ENCODE peak calls at places on chromosomes 1 and 21, in five cellular contexts. T is fibroblast of lung, Z is upper lobe of right lung, L is foreskin fibroblast, X is adrenal gland. U is an unnamed sample.

GRCh38 chr1:96076589-96076988 is 645.0 kb upstream of the PTBP2 start:
- DNase-seq in T (no peak), Z (no peak), L (peak; percentile 1), X (no peak), U (no peak)

GRCh38 chr1:235972316-235973090 is 92.4 kb downstream of the NID1 start:
- DNase-seq in T (peak; percentile 85), Z (no peak), L (peak; percentile 76), X (no peak), U (peak; percentile 88)

GRCh38 chr1:51519857-51520699 is 1.0 kb upstream of the EPS15 start:
- DNase-seq in T (peak; percentile 96), Z (no peak), L (peak; percentile 34), X (peak; percentile 41), U (peak; percentile 78)

GRCh38 chr1:117633936-117634335 is 28.1 kb downstream of the TENT5C start:
- DNase-seq in T (no peak), Z (no peak), L (no peak), X (no peak), U (no peak)

GRCh38 chr1:78561856-78562255 is 58.4 kb upstream of the IFI44L start:
- DNase-seq in T (peak; percentile 11), Z (no peak), L (no peak), X (no peak), U (no peak)

GRCh38 chr1:53678046-53678445 is 60.9 kb downstream of the GLIS1 start:
- DNase-seq in T (no peak), Z (no peak), L (no peak), X (no peak), U (no peak)

GRCh38 chr1:78122389-78122788 is 76.6 kb downstream of the GIPC2 start:
- DNase-seq in T (no peak), Z (no peak), L (no peak), X (no peak), U (no peak)

GRCh38 chr1:214002472-214002871 is 14.7 kb downstream of the PROX1 start:
- DNase-seq in T (peak; percentile 73), Z (no peak), L (no peak), X (no peak), U (peak; percentile 51)

GRCh38 chr1:12518956-12519707 is 98.9 kb downstream of the DHRS3 start:
- DNase-seq in T (peak; percentile 53), Z (no peak), L (peak; percentile 50), X (peak; percentile 36), U (peak; percentile 79)

GRCh38 chr1:47760248-47760629 is 236.9 kb downstream of the TRABD2B start:
- DNase-seq in T (no peak), Z (no peak), L (no peak), X (no peak), U (no peak)

GRCh38 chr1:1040004-1040991 is 20.4 kb downstream of the AGRN start:
- DNase-seq in T (peak; percentile 88), Z (peak; percentile 88), L (peak; percentile 78), X (peak; percentile 70), U (peak; percentile 72)

GRCh38 chr1:235513495-235514366 is 9.5 kb upstream of the B3GALNT2 start:
- DNase-seq in T (peak; percentile 58), Z (no peak), L (peak; percentile 51), X (no peak), U (peak; percentile 85)

GRCh38 chr21:33975548-33976081 is 60.0 kb upstream of the ATP5PO start:
- DNase-seq in T (peak; percentile 67), Z (no peak), L (no peak), X (no peak), U (no peak)

GRCh38 chr1:116915182-116915611 is 5.5 kb downstream of the PTGFRN start:
- DNase-seq in T (peak; percentile 84), Z (no peak), L (no peak), X (peak; percentile 65), U (no peak)

GRCh38 chr1:226719596-226720386 is 19.3 kb downstream of the ITPKB start:
- DNase-seq in T (no peak), Z (no peak), L (no peak), X (no peak), U (no peak)

GRCh38 chr1:55310517-55310927 is 95.4 kb upstream of the USP24 start:
- DNase-seq in T (peak; percentile 100), Z (no peak), L (peak; percentile 98), X (no peak), U (peak; percentile 99)

GRCh38 chr21:39529026-39529425 is 77.3 kb downstream of the SH3BGR start:
- DNase-seq in T (no peak), Z (no peak), L (no peak), X (no peak), U (no peak)

GRCh38 chr1:104780470-104781078 is 1030.9 kb downstream of the AMY1C start:
- DNase-seq in T (no peak), Z (no peak), L (peak; percentile 4), X (no peak), U (peak; percentile 41)

GRCh38 chr1:8443558-8444194 is 125.8 kb downstream of the SLC45A1 start:
- DNase-seq in T (no peak), Z (no peak), L (no peak), X (no peak), U (peak; percentile 28)

GRCh38 chr1:92877792-92878191 is 46.0 kb downstream of the RPL5 start:
- DNase-seq in T (peak; percentile 15), Z (no peak), L (peak; percentile 7), X (no peak), U (peak; percentile 8)

GRCh38 chr1:203447147-203447546 is 28.5 kb upstream of the PRELP start:
- DNase-seq in T (no peak), Z (no peak), L (no peak), X (no peak), U (no peak)

GRCh38 chr1:171345536-171345935 is 31.6 kb downstream of the FMO4 start:
- DNase-seq in T (peak; percentile 53), Z (no peak), L (no peak), X (no peak), U (peak; percentile 70)

GRCh38 chr1:203536981-203537455 is 43.1 kb downstream of the OPTC start:
- DNase-seq in T (peak; percentile 81), Z (peak; percentile 63), L (peak; percentile 86), X (no peak), U (peak; percentile 66)

GRCh38 chr1:214427871-214428277 is 123.5 kb downstream of the PTPN14 start:
- DNase-seq in T (peak; percentile 99), Z (no peak), L (peak; percentile 95), X (no peak), U (peak; percentile 70)

GRCh38 chr21:41641821-41642368 is 125.0 kb downstream of the RIPK4 start:
- DNase-seq in T (peak; percentile 93), Z (peak; percentile 36), L (peak; percentile 90), X (no peak), U (peak; percentile 95)

GRCh38 chr1:5555853-5556252 is 436.4 kb downstream of the NPHP4 start:
- DNase-seq in T (no peak), Z (no peak), L (no peak), X (no peak), U (no peak)

GRCh38 chr1:115164484-115164883 is 75.2 kb upstream of the TSPAN2 start:
- DNase-seq in T (peak; percentile 48), Z (no peak), L (no peak), X (peak; percentile 85), U (peak; percentile 49)

GRCh38 chr1:47951026-47951425 is 46.2 kb downstream of the TRABD2B start:
- DNase-seq in T (no peak), Z (no peak), L (no peak), X (no peak), U (no peak)

GRCh38 chr1:180515857-180516388 is 13.5 kb upstream of the ACBD6 start:
- DNase-seq in T (peak; percentile 69), Z (no peak), L (peak; percentile 69), X (peak; percentile 72), U (peak; percentile 84)

DNA sequence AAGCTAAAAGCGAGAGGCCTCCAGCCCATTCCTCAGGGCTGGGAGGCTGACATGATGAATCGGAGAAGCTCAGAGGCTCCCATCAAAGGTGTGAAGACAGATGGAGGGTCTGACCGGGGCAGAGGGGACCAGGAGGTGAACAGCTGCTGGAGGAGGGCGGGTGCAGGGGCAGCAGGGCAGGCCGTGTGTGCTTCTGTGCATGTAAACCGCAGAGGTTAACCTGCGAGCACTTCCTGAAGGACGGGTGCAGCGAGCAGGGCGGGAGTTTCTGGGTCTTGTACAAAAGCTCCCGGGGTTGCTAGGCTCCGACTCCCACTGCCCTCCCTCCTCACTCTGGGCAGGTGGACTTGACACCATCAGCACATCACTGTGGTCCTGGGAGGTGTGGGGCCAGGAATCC is 75.2 kb downstream of the PAX7 start:
- DNase-seq in T (no peak), Z (no peak), L (no peak), X (no peak), U (no peak)
- TF ChIP-seq CTCF in T (no peak), Z (no peak), L (no peak), X (no peak), U (no peak)

GRCh38 chr21:46100426-46100825 is 2.5 kb downstream of the COL6A2 start:
- DNase-seq in T (peak; percentile 71), Z (no peak), L (peak; percentile 45), X (no peak), U (peak; percentile 55)
- H3K4me3 ChIP-seq in T (peak overlapping the region; percentile 90), Z (no peak overlapping the region), L (peak overlapping the region; percentile 96), X (no peak overlapping the region), U (peak overlapping the region; percentile 82)

DNA sequence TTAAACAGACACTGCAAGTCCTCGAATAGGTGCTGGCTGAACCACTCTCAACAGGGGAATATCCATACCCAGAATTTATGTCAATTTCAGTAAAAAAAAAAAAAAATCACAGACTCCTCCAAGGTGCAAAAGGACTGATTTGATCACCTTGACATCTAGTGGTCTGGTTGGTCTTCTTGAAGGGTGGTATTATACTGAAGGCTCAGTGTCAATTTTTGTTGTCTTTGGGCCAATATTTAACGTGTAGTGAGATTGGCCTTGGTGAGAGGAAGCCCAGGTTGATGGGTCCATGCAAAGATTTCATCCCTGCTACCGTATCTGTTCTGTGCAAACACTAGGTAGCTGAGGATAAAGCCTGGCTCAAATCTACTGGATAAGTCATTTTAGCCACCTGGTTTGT is 4.0 kb upstream of the GBP5 start:
- DNase-seq in T (peak; percentile 2), Z (no peak), L (no peak), X (no peak), U (peak; percentile 9)
- TF ChIP-seq CTCF in T (no peak), Z (peak; percentile 29), L (peak; percentile 11), X (no peak), U (no peak)

GRCh38 chr1:189152685-189153084 is 1325.0 kb downstream of the BRINP3 start:
- DNase-seq in T (no peak), Z (no peak), L (no peak), X (no peak), U (no peak)

GRCh38 chr1:189151361-189151760 is 1326.3 kb downstream of the BRINP3 start:
- DNase-seq in T (no peak), Z (no peak), L (no peak), X (no peak), U (no peak)

GRCh38 chr1:189150624-189151023 is 1327.0 kb downstream of the BRINP3 start:
- DNase-seq in T (no peak), Z (no peak), L (no peak), X (no peak), U (no peak)

DNA sequence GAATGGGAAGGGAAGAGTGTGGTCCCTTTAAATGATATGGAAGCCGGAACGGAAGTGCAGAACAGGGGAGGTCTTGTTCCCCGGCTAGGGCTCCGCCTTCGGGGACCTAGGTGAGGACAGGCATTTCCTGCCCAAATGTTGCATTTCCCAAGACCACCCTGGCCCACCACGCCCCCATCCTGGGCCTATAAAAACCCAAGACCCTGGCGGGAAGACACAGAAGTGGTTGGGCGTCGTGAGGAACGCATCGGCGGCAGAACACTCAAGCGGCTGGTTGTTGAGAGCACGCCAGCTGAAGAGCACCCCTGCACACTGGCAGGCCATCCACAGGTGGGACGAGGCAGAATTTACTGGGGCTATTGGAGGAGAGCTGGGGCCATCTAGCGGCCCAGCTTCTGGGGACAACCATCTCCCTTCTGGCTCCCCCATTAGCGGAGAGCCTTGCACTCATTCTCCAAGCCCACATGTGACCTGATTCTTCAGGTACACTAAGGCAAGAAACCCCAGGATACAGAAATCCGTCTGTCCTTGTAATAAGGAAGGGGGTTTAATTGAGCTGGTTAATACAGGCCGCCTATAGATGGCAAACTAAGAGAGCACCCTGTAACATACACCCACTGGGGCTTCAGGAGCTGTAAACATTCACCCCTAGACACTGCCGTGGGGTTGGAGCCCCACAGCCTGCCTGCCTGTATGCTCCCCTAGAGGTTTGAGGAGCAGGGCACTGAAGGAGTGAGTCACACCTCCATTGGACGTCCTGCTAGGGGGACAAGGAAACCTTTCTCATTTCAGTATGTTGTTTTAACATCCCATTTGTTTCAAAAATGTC is 1327.9 kb downstream of the BRINP3 start:
- DNase-seq in T (no peak), Z (peak; percentile 66), L (no peak), X (no peak), U (no peak)
- H3K4me3 ChIP-seq in T (no peak overlapping the region), Z (no peak overlapping the region), L (no peak overlapping the region), X (no peak overlapping the region), U (no peak overlapping the region)

U was measured in cardiac fibroblast.